ENCODE peak calls at places on chromosomes 1 and 21, in four cellular contexts. One of them, this sample, is unnamed. For H3K36me3 and H3K27me3, the result is how much of the 10 kb centered on the place peaks cover.

GRCh38 chr1:71298633-71299032 is 217.8 kb upstream of the ZRANB2 start:
- DNase-seq in tibial nerve: peak
- DNase-seq in uterus: no peak
- DNase-seq in brain microvascular endothelial cell: no peak
- DNase-seq in this sample: no peak

GRCh38 chr1:100896481-100896982 is 642 bp downstream of the SLC30A7 start:
- DNase-seq in tibial nerve: no peak
- DNase-seq in uterus: no peak
- DNase-seq in brain microvascular endothelial cell: peak
- DNase-seq in this sample: peak

GRCh38 chr21:25350056-25350455 is 257.2 kb downstream of the MRPL39 start:
- DNase-seq in tibial nerve: no peak
- DNase-seq in brain microvascular endothelial cell: peak
- DNase-seq in uterus: no peak
- DNase-seq in this sample: peak

GRCh38 chr1:218351617-218352438 is 6.7 kb downstream of the TGFB2 start:
- DNase-seq in uterus: peak
- DNase-seq in brain microvascular endothelial cell: peak
- DNase-seq in tibial nerve: no peak
- DNase-seq in this sample: peak

GRCh38 chr1:178393370-178393769 is 103.4 kb downstream of the CLEC20A start:
- DNase-seq in uterus: no peak
- DNase-seq in tibial nerve: no peak
- DNase-seq in brain microvascular endothelial cell: no peak
- DNase-seq in this sample: no peak

GRCh38 chr1:206461602-206462455 is 8.4 kb upstream of the IKBKE start:
- DNase-seq in uterus: peak
- DNase-seq in brain microvascular endothelial cell: peak
- DNase-seq in tibial nerve: peak
- DNase-seq in this sample: peak

GRCh38 chr1:3563125-3563524 is 48.2 kb downstream of the MEGF6 start:
- DNase-seq in brain microvascular endothelial cell: no peak
- DNase-seq in tibial nerve: no peak
- DNase-seq in uterus: no peak
- DNase-seq in this sample: no peak

GRCh38 chr1:172781513-172782140 is 122.7 kb downstream of the FASLG start:
- DNase-seq in uterus: no peak
- DNase-seq in brain microvascular endothelial cell: no peak
- DNase-seq in tibial nerve: no peak
- DNase-seq in this sample: no peak

GRCh38 chr1:178489399-178489798 is 7.4 kb downstream of the CLEC20A start:
- DNase-seq in brain microvascular endothelial cell: no peak
- DNase-seq in uterus: no peak
- DNase-seq in tibial nerve: no peak
- DNase-seq in this sample: peak

GRCh38 chr21:41197582-41197981 is 29.6 kb downstream of the BACE2 start:
- DNase-seq in tibial nerve: no peak
- DNase-seq in uterus: no peak
- DNase-seq in brain microvascular endothelial cell: no peak
- DNase-seq in this sample: no peak

GRCh38 chr1:115291731-115292130 is 46.3 kb downstream of the NGF start:
- DNase-seq in brain microvascular endothelial cell: no peak
- DNase-seq in uterus: no peak
- DNase-seq in tibial nerve: no peak
- DNase-seq in this sample: no peak

GRCh38 chr1:180548686-180549326 is 10.0 kb upstream of the OVAAL start:
- DNase-seq in brain microvascular endothelial cell: no peak
- DNase-seq in uterus: no peak
- DNase-seq in tibial nerve: no peak
- DNase-seq in this sample: no peak

GRCh38 chr1:212607206-212607923 is 1.2 kb upstream of the ATF3 start:
- DNase-seq in brain microvascular endothelial cell: no peak
- DNase-seq in tibial nerve: no peak
- DNase-seq in uterus: peak
- DNase-seq in this sample: peak

GRCh38 chr1:108016451-108016920 is 51.5 kb upstream of the VAV3 start:
- DNase-seq in tibial nerve: no peak
- DNase-seq in brain microvascular endothelial cell: peak
- DNase-seq in uterus: no peak
- DNase-seq in this sample: no peak

GRCh38 chr1:101000141-101000867 is 25.3 kb downstream of the DPH5 start:
- DNase-seq in uterus: no peak
- DNase-seq in brain microvascular endothelial cell: no peak
- DNase-seq in tibial nerve: no peak
- DNase-seq in this sample: no peak

GRCh38 chr1:77888429-77889239 is at the start of gene NEXN:
- DNase-seq in tibial nerve: peak
- DNase-seq in uterus: peak
- DNase-seq in brain microvascular endothelial cell: peak
- DNase-seq in this sample: peak

GRCh38 chr1:154419620-154420020 is 14.5 kb downstream of the IL6R start:
- DNase-seq in tibial nerve: peak
- DNase-seq in uterus: peak
- DNase-seq in brain microvascular endothelial cell: peak
- DNase-seq in this sample: no peak

GRCh38 chr1:17319561-17320350 is 11.8 kb downstream of the PADI4 start:
- DNase-seq in brain microvascular endothelial cell: no peak
- DNase-seq in tibial nerve: no peak
- DNase-seq in uterus: no peak
- DNase-seq in this sample: no peak

GRCh38 chr21:28615276-28615675 is 377.4 kb downstream of the LTN1 start:
- DNase-seq in uterus: no peak
- DNase-seq in brain microvascular endothelial cell: peak
- DNase-seq in tibial nerve: no peak
- DNase-seq in this sample: no peak

GRCh38 chr1:79161077-79161476 is 154.5 kb upstream of the ADGRL4 start:
- DNase-seq in uterus: no peak
- DNase-seq in brain microvascular endothelial cell: peak
- DNase-seq in tibial nerve: no peak
- DNase-seq in this sample: no peak

GRCh38 chr1:168360151-168360550 is 79.5 kb downstream of the TBX19 start:
- DNase-seq in uterus: no peak
- DNase-seq in tibial nerve: no peak
- DNase-seq in brain microvascular endothelial cell: no peak
- DNase-seq in this sample: no peak

GRCh38 chr1:153649867-153650235 is 8.7 kb upstream of the SNAPIN start:
- DNase-seq in brain microvascular endothelial cell: no peak
- DNase-seq in uterus: no peak
- DNase-seq in tibial nerve: no peak
- DNase-seq in this sample: no peak

GRCh38 chr1:112998592-112999235 is 42.7 kb upstream of the SLC16A1 start:
- DNase-seq in uterus: peak
- DNase-seq in tibial nerve: no peak
- DNase-seq in brain microvascular endothelial cell: peak
- DNase-seq in this sample: no peak

GRCh38 chr1:22712502-22713271 is 2.0 kb downstream of the EPHB2 start:
- DNase-seq in brain microvascular endothelial cell: no peak
- DNase-seq in tibial nerve: no peak
- DNase-seq in uterus: no peak
- DNase-seq in this sample: peak

GRCh38 chr1:25797939-25798338 is 2.1 kb upstream of the SELENON start:
- DNase-seq in tibial nerve: no peak
- DNase-seq in uterus: no peak
- DNase-seq in brain microvascular endothelial cell: no peak
- DNase-seq in this sample: peak

GRCh38 chr1:93605812-93606512 is 75.7 kb downstream of the BCAR3 start:
- DNase-seq in uterus: no peak
- DNase-seq in tibial nerve: no peak
- DNase-seq in brain microvascular endothelial cell: peak
- DNase-seq in this sample: no peak

GRCh38 chr1:6819641-6820040 is 34.4 kb downstream of the CAMTA1 start:
- DNase-seq in brain microvascular endothelial cell: no peak
- DNase-seq in uterus: no peak
- DNase-seq in tibial nerve: no peak
- DNase-seq in this sample: no peak

GRCh38 chr1:209150114-209150513 is 433.4 kb upstream of the CAMK1G start:
- DNase-seq in brain microvascular endothelial cell: peak
- DNase-seq in uterus: no peak
- DNase-seq in tibial nerve: no peak
- DNase-seq in this sample: no peak

GRCh38 chr1:50704126-50704525 is 255.9 kb downstream of the FAF1 start:
- DNase-seq in brain microvascular endothelial cell: peak
- DNase-seq in uterus: no peak
- DNase-seq in tibial nerve: no peak
- DNase-seq in this sample: peak

GRCh38 chr1:217562229-217562878 is 68.5 kb downstream of the GPATCH2 start:
- DNase-seq in uterus: no peak
- DNase-seq in brain microvascular endothelial cell: peak
- DNase-seq in tibial nerve: no peak
- DNase-seq in this sample: no peak

GRCh38 chr1:50667272-50667671 is 244.0 kb upstream of the DMRTA2 start:
- DNase-seq in uterus: no peak
- DNase-seq in brain microvascular endothelial cell: no peak
- DNase-seq in tibial nerve: no peak
- DNase-seq in this sample: no peak

GRCh38 chr1:111784273-111784901 is 28.7 kb downstream of the DDX20 start:
- DNase-seq in brain microvascular endothelial cell: no peak
- DNase-seq in uterus: no peak
- DNase-seq in tibial nerve: no peak
- DNase-seq in this sample: no peak

GRCh38 chr21:25568230-25568629 is 39.1 kb downstream of the MRPL39 start:
- DNase-seq in tibial nerve: no peak
- DNase-seq in brain microvascular endothelial cell: peak
- DNase-seq in uterus: no peak
- DNase-seq in this sample: no peak

GRCh38 chr1:21526441-21526840 is 17.2 kb downstream of the ALPL start:
- DNase-seq in brain microvascular endothelial cell: no peak
- DNase-seq in tibial nerve: no peak
- DNase-seq in uterus: no peak
- DNase-seq in this sample: no peak

GRCh38 chr1:21524220-21524619 is 15.0 kb downstream of the ALPL start:
- DNase-seq in uterus: no peak
- DNase-seq in tibial nerve: no peak
- DNase-seq in brain microvascular endothelial cell: no peak
- DNase-seq in this sample: no peak

GRCh38 chr1:21525340-21525717 is 16.1 kb downstream of the ALPL start:
- DNase-seq in brain microvascular endothelial cell: no peak
- DNase-seq in tibial nerve: no peak
- DNase-seq in uterus: no peak
- DNase-seq in this sample: no peak

GRCh38 chr1:21523297-21523813 is 14.1 kb downstream of the ALPL start:
- DNase-seq in brain microvascular endothelial cell: no peak
- DNase-seq in tibial nerve: no peak
- DNase-seq in uterus: no peak
- DNase-seq in this sample: no peak

GRCh38 chr1:21524686-21525339 is 15.6 kb downstream of the ALPL start:
- DNase-seq in tibial nerve: no peak
- DNase-seq in brain microvascular endothelial cell: no peak
- DNase-seq in uterus: no peak
- DNase-seq in this sample: no peak
- H3K36me3 ChIP-seq in tibial nerve: under half
- H3K36me3 ChIP-seq in brain microvascular endothelial cell: under half
- H3K36me3 ChIP-seq in uterus: under half
- H3K36me3 ChIP-seq in this sample: under half

GRCh38 chr1:91781371-91781825 is 104.6 kb downstream of the TGFBR3 start:
- DNase-seq in tibial nerve: no peak
- DNase-seq in uterus: no peak
- DNase-seq in brain microvascular endothelial cell: peak
- DNase-seq in this sample: no peak

GRCh38 chr1:91781916-91782622 is 103.9 kb downstream of the TGFBR3 start:
- DNase-seq in brain microvascular endothelial cell: no peak
- DNase-seq in tibial nerve: no peak
- DNase-seq in uterus: no peak
- DNase-seq in this sample: no peak

GRCh38 chr1:91784616-91785015 is 101.3 kb downstream of the TGFBR3 start:
- DNase-seq in tibial nerve: no peak
- DNase-seq in uterus: no peak
- DNase-seq in brain microvascular endothelial cell: no peak
- DNase-seq in this sample: no peak

GRCh38 chr1:91783423-91784162 is 102.4 kb downstream of the TGFBR3 start:
- DNase-seq in tibial nerve: no peak
- DNase-seq in brain microvascular endothelial cell: no peak
- DNase-seq in uterus: no peak
- DNase-seq in this sample: no peak

GRCh38 chr1:91784191-91784590 is 101.8 kb downstream of the TGFBR3 start:
- DNase-seq in brain microvascular endothelial cell: no peak
- DNase-seq in uterus: no peak
- DNase-seq in tibial nerve: no peak
- DNase-seq in this sample: no peak
- H3K4me3 ChIP-seq in brain microvascular endothelial cell: no peak
- H3K4me3 ChIP-seq in uterus: no peak
- H3K4me3 ChIP-seq in tibial nerve: no peak
- H3K4me3 ChIP-seq in this sample: no peak

GRCh38 chr1:157235307-157235706 is 97.1 kb upstream of the ETV3 start:
- DNase-seq in uterus: no peak
- DNase-seq in brain microvascular endothelial cell: no peak
- DNase-seq in tibial nerve: no peak
- DNase-seq in this sample: no peak

GRCh38 chr1:157233131-157233530 is 94.9 kb upstream of the ETV3 start:
- DNase-seq in brain microvascular endothelial cell: no peak
- DNase-seq in uterus: no peak
- DNase-seq in tibial nerve: no peak
- DNase-seq in this sample: no peak

GRCh38 chr1:157236072-157236471 is 97.9 kb upstream of the ETV3 start:
- DNase-seq in brain microvascular endothelial cell: no peak
- DNase-seq in tibial nerve: no peak
- DNase-seq in uterus: no peak
- DNase-seq in this sample: no peak

GRCh38 chr1:157237522-157237921 is 99.3 kb upstream of the ETV3 start:
- DNase-seq in brain microvascular endothelial cell: no peak
- DNase-seq in uterus: no peak
- DNase-seq in tibial nerve: no peak
- DNase-seq in this sample: no peak

GRCh38 chr1:157234705-157235273 is 96.6 kb upstream of the ETV3 start:
- DNase-seq in tibial nerve: no peak
- DNase-seq in brain microvascular endothelial cell: no peak
- DNase-seq in uterus: no peak
- DNase-seq in this sample: no peak
- H3K27me3 ChIP-seq in tibial nerve: under half
- H3K27me3 ChIP-seq in brain microvascular endothelial cell: under half
- H3K27me3 ChIP-seq in uterus: under half
- H3K27me3 ChIP-seq in this sample: under half

GRCh38 chr1:36178479-36179219 is 22.7 kb downstream of the MAP7D1 start:
- DNase-seq in brain microvascular endothelial cell: no peak
- DNase-seq in uterus: no peak
- DNase-seq in tibial nerve: no peak
- DNase-seq in this sample: peak
- H3K36me3 ChIP-seq in brain microvascular endothelial cell: half or more
- H3K36me3 ChIP-seq in uterus: under half
- H3K36me3 ChIP-seq in tibial nerve: half or more
- H3K36me3 ChIP-seq in this sample: under half

This sample was measured in H7.